ENCODE peak calls at places on chromosomes 3 and 15, in four cellular contexts. Z, J, Q and V are unnamed samples.
A peak's percentile ranks its signal among the peaks of the same experiment; 100 is the strongest.

GRCh38 chr3:139127101-139127500 is 82.4 kb upstream of the PRR23C start:
- DNase-seq in Z (no peak), J (no peak), Q (peak; percentile 76), V (no peak)

GRCh38 chr15:95684126-95684525 is 646.4 kb upstream of the NR2F2 start:
- DNase-seq in Z (no peak), J (no peak), Q (peak; percentile 15), V (no peak)

GRCh38 chr3:165211749-165212148 is 15.6 kb upstream of the SLITRK3 start:
- DNase-seq in Z (no peak), J (no peak), Q (no peak), V (no peak)

GRCh38 chr3:142844339-142844977 is 44.4 kb downstream of the PCOLCE2 start:
- DNase-seq in Z (no peak), J (no peak), Q (peak; percentile 63), V (no peak)

GRCh38 chr15:100454148-100454547 is 74.6 kb downstream of the CERS3 start:
- DNase-seq in Z (no peak), J (no peak), Q (no peak), V (no peak)

GRCh38 chr3:133038089-133038730 is at the start of gene TMEM108:
- DNase-seq in Z (peak; percentile 83), J (no peak), Q (peak; percentile 43), V (no peak)

GRCh38 chr3:168094580-168094876 is 1.2 kb downstream of the GOLIM4 start:
- DNase-seq in Z (no peak), J (no peak), Q (peak; percentile 69), V (no peak)

GRCh38 chr3:16243706-16244490 is 20.8 kb downstream of the DPH3 start:
- DNase-seq in Z (no peak), J (no peak), Q (peak; percentile 32), V (no peak)

GRCh38 chr15:84788500-84788899 is 28.7 kb upstream of the ALPK3 start:
- DNase-seq in Z (no peak), J (no peak), Q (peak; percentile 34), V (no peak)

GRCh38 chr15:58852347-58852746 is 81.1 kb downstream of the SLTM start:
- DNase-seq in Z (no peak), J (no peak), Q (peak; percentile 35), V (no peak)

GRCh38 chr3:46877671-46878125 is at the start of gene PTH1R:
- DNase-seq in Z (no peak), J (no peak), Q (no peak), V (no peak)

GRCh38 chr15:30904812-30905211 is 1.1 kb downstream of the FAN1 start:
- DNase-seq in Z (no peak), J (no peak), Q (no peak), V (no peak)

GRCh38 chr15:69298697-69299441 is at the start of gene PAQR5:
- DNase-seq in Z (no peak), J (no peak), Q (no peak), V (no peak)

GRCh38 chr3:134353831-134354611 is 20.2 kb downstream of the AMOTL2 start:
- DNase-seq in Z (no peak), J (no peak), Q (no peak), V (no peak)

GRCh38 chr3:134985841-134986520 is 190.9 kb downstream of the EPHB1 start:
- DNase-seq in Z (no peak), J (no peak), Q (no peak), V (no peak)

GRCh38 chr3:149487598-149488197 is 13.2 kb downstream of the TM4SF4 start:
- DNase-seq in Z (no peak), J (no peak), Q (no peak), V (no peak)

GRCh38 chr3:139264375-139264774 is 79.4 kb upstream of the MRPS22 start:
- DNase-seq in Z (no peak), J (no peak), Q (no peak), V (no peak)

GRCh38 chr15:101439920-101440319 is 49.6 kb downstream of the PCSK6 start:
- DNase-seq in Z (no peak), J (no peak), Q (peak; percentile 73), V (no peak)

GRCh38 chr3:15645740-15646490 is 44.4 kb downstream of the BTD start:
- DNase-seq in Z (no peak), J (no peak), Q (peak; percentile 83), V (peak; percentile 68)